ENCODE peak calls at places on chromosomes 16 and 17, in ten cellular contexts. H, S, V, G, Z, C, J, U, B and W are unnamed samples.

GRCh38 chr17:65438708-65439294 is 122.6 kb downstream of the AXIN2 start:
- DNase-seq in B (no peak), Z (no peak), H (no peak), V (no peak), J (no peak), U (no peak), C (no peak), S (no peak), G (no peak), W (no peak)

GRCh38 chr17:49993423-49994037 is 1.5 kb downstream of the DLX3 start:
- DNase-seq in H (no peak), Z (peak), C (no peak), S (no peak), J (no peak), U (peak), B (no peak), G (peak), V (peak), W (peak)

GRCh38 chr17:48113201-48113676 is 5.7 kb downstream of the SNX11 start:
- DNase-seq in B (no peak), U (peak), H (no peak), V (no peak), Z (no peak), C (no peak), S (peak), G (peak), J (peak), W (no peak)

GRCh38 chr17:3594976-3595375 is 14.2 kb downstream of the TRPV1 start:
- DNase-seq in C (no peak), H (no peak), B (no peak), U (no peak), Z (no peak), S (no peak), J (no peak), V (no peak), G (no peak), W (no peak)

GRCh38 chr17:57528084-57528451 is 217.0 kb downstream of the CCDC182 start:
- DNase-seq in Z (no peak), V (no peak), H (no peak), G (peak), C (no peak), J (no peak), S (no peak), B (peak), U (no peak), W (no peak)

GRCh38 chr17:5973410-5973809 is 96.8 kb upstream of the WSCD1 start:
- DNase-seq in B (no peak), Z (no peak), S (no peak), C (no peak), J (no peak), U (no peak), H (no peak), V (no peak), G (no peak), W (no peak)

GRCh38 chr17:34169501-34169900 is 85.6 kb upstream of the CCL2 start:
- DNase-seq in C (no peak), J (no peak), V (no peak), S (no peak), H (no peak), Z (no peak), G (no peak), U (no peak), B (no peak), W (no peak)

GRCh38 chr17:47207143-47208067 is 1.7 kb upstream of the MYL4 start:
- DNase-seq in B (no peak), G (no peak), H (no peak), V (no peak), U (no peak), S (no peak), J (no peak), Z (no peak), C (no peak), W (no peak)

GRCh38 chr16:75687361-75687760 is 10.6 kb upstream of the CPHXL2 start:
- DNase-seq in G (no peak), U (no peak), V (no peak), H (no peak), J (no peak), S (no peak), C (no peak), Z (no peak), B (no peak), W (no peak)
- TF ChIP-seq POLR2A in G (no peak), U (no peak), V (no peak), H (no peak), J (no peak), S (no peak), C (no peak), Z (no peak), B (no peak), W (no peak)

DNA sequence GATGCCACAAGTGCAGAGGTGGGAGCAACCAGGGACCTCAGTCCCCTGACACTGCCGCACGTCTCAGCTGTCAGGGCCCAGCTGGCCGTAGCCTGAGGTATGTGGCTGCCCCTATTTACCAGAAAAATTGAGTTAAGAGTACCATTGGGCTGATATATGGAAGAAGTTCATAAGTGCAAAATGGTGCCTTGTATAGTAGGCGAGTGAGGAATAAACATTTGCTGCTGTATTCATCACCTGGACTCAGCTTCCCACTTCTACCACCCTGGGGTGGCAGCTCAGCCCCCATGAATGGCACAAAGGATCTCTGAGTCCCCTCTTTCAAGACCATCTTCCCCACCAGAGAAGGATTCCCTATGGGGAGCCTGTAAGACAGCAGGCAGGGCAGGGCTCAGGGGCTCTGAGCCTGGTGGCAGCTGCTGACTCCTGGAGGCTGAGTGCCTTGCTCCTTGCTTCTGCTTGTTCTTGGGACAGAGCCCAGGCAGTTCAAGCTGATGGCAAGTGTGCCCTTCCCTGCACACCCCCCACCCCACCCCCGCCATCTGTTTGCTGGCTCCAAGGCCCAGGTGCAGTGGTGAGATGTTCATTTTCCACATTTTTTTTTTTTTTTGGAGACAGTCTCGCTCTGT is 29.0 kb downstream of the TRPV2 start:
- DNase-seq in U (peak), J (no peak), Z (peak), C (no peak), V (no peak), B (no peak), H (no peak), G (no peak), S (no peak), W (no peak)
- TF ChIP-seq POLR2A in U (peak), J (no peak), Z (no peak), C (no peak), V (no peak), B (no peak), H (no peak), G (no peak), S (no peak), W (no peak)

GRCh38 chr16:3004319-3004718 is 8.4 kb upstream of the CLDN9 start:
- DNase-seq in C (no peak), G (no peak), H (no peak), B (no peak), Z (no peak), J (no peak), U (peak), S (no peak), V (no peak), W (no peak)

GRCh38 chr16:3007059-3007956 is 5.4 kb upstream of the CLDN9 start:
- DNase-seq in J (no peak), Z (no peak), G (no peak), V (no peak), H (no peak), S (no peak), B (no peak), U (peak), C (no peak), W (no peak)

GRCh38 chr16:3003582-3004270 is 9.0 kb upstream of the CLDN9 start:
- DNase-seq in V (peak), C (peak), U (peak), G (peak), Z (peak), S (peak), J (peak), H (peak), B (peak), W (peak)

GRCh38 chr16:3007957-3008748 is 4.6 kb upstream of the CLDN9 start:
- DNase-seq in H (no peak), Z (no peak), J (no peak), S (no peak), G (peak), C (no peak), V (no peak), B (no peak), U (peak), W (no peak)

DNA sequence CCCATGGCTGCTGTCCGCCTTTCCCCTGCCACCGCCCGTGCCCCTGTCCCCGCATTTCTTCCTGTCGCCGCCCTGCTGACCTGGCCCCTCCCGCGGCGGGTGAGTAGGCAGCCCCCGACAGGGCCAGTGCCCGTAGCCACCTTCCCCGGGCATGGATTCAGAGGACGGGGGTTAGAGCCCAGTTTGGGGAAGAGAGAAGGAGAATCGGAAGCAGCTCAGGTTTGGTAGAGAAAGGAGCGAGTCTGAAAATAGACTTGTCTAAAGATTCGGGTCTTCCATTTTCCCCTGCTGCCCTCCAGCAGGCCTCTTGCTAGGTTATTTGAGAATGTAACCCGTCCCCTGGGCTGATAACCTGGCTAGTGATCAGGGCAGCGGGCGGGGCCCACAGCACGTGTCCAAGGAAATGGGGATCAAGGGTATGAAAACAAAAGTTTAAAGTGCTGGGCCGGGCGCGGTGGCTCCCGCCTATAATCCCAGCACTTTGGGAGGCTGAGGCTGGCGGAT is 7.9 kb upstream of the CLDN9 start:
- DNase-seq in G (peak), Z (peak), J (no peak), V (no peak), C (no peak), S (no peak), B (no peak), H (peak), U (peak), W (no peak)
- TF ChIP-seq POLR2A in G (no peak), Z (no peak), J (no peak), V (no peak), C (no peak), S (no peak), B (no peak), H (no peak), U (no peak), W (no peak)

DNA sequence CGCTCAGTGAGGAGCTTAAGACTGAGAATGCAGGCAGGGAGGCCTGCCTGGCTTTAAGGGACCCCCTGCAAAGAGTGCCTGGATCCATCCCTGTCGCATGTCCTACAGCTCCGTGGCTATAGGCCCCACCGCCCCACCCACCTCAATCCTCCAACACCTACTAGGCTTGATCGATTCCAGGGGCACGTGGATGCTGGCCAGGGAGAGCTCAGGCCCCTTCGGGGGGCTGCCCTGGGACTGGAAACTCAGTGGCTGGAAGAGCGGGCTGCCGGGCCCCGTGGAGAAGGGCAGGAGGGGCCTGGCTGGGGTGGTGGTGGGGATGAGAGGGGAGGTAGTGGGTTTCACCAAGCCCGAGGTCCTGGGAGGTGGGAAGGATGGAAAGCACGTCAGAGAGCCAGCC is 22.2 kb downstream of the GGA3 start:
- DNase-seq in H (no peak), Z (no peak), U (no peak), C (no peak), G (no peak), B (no peak), S (no peak), V (no peak), J (no peak), W (no peak)
- TF ChIP-seq POLR2A in H (no peak), Z (no peak), U (no peak), C (no peak), G (no peak), B (no peak), S (no peak), V (no peak), J (no peak), W (no peak)

GRCh38 chr17:41678411-41678906 is 10.2 kb upstream of the EIF1 start:
- DNase-seq in S (no peak), C (no peak), G (peak), H (peak), V (no peak), J (no peak), U (peak), B (no peak), Z (no peak), W (no peak)
- TF ChIP-seq POLR2A in S (no peak), C (no peak), G (peak), H (peak), V (no peak), J (no peak), U (peak), B (no peak), Z (no peak), W (no peak)